ENCODE peak calls at places on chromosomes 7 and 10, in five cellular contexts. T is suprapubic skin, G is lower leg skin, P is esophagus muscularis mucosa, E is adrenal gland. A is an unnamed sample.
A peak's percentile ranks its signal among the peaks of the same experiment; 100 is the strongest.

GRCh38 chr7:101223528-101223927 is 5.6 kb downstream of the ZNHIT1 start:
- DNase-seq in G (no peak), P (no peak), E (no peak), T (no peak), A (no peak)

GRCh38 chr10:72065439-72066025 is 22.8 kb downstream of the SPOCK2 start:
- DNase-seq in E (peak; percentile 93), P (no peak), G (no peak), T (no peak), A (no peak)

GRCh38 chr10:86967481-86967941 is 771 bp upstream of the ADIRF start:
- DNase-seq in P (peak; percentile 70), T (peak; percentile 69), G (peak; percentile 45), E (no peak), A (no peak)

GRCh38 chr10:71143610-71144009 is 68.8 kb upstream of the UNC5B start:
- DNase-seq in P (no peak), T (no peak), G (no peak), E (no peak), A (no peak)

GRCh38 chr10:70954373-70954772 is 66.0 kb upstream of the PCBD1 start:
- DNase-seq in G (no peak), T (no peak), P (no peak), E (no peak), A (no peak)

GRCh38 chr10:112985701-112986510 is 35.9 kb downstream of the TCF7L2 start:
- DNase-seq in P (no peak), E (no peak), G (no peak), T (no peak), A (no peak)

GRCh38 chr7:99407849-99408346 is 499 bp downstream of the PDAP1 start:
- DNase-seq in G (peak; percentile 58), E (peak; percentile 83), P (no peak), T (peak; percentile 88), A (no peak)

GRCh38 chr7:98727146-98727709 is 110.1 kb downstream of the NPTX2 start:
- DNase-seq in P (no peak), E (no peak), T (no peak), G (no peak), A (no peak)

GRCh38 chr10:114406455-114406854 is 2.2 kb upstream of the AFAP1L2 start:
- DNase-seq in P (no peak), G (no peak), T (no peak), E (no peak), A (no peak)

GRCh38 chr10:130189466-130190064 is 53.4 kb downstream of the GLRX3 start:
- DNase-seq in E (no peak), G (no peak), T (no peak), P (no peak), A (no peak)

GRCh38 chr7:32609463-32609862 is 114.2 kb downstream of the AVL9 start:
- DNase-seq in T (no peak), G (no peak), P (no peak), E (no peak), A (no peak)

GRCh38 chr7:52656098-52656497 is 379.3 kb upstream of the POM121L12 start:
- DNase-seq in G (no peak), T (no peak), E (no peak), P (no peak), A (no peak)

GRCh38 chr7:100019908-100020307 is 4.5 kb downstream of the ZKSCAN1 start:
- DNase-seq in G (no peak), E (no peak), T (no peak), P (no peak), A (no peak)

GRCh38 chr10:83991986-83992753 is 147.1 kb upstream of the GHITM start:
- DNase-seq in T (no peak), P (no peak), G (no peak), E (peak; percentile 25), A (no peak)

GRCh38 chr7:469591-469961 is 50.1 kb downstream of the PDGFA start:
- DNase-seq in E (no peak), T (peak; percentile 39), P (no peak), G (no peak), A (no peak)

GRCh38 chr7:104017001-104017400 is 27.5 kb upstream of the RELN start:
- DNase-seq in T (no peak), G (no peak), E (no peak), P (no peak), A (no peak)

GRCh38 chr7:10802526-10802925 is 171.1 kb upstream of the PHF14 start:
- DNase-seq in T (no peak), P (no peak), G (no peak), E (no peak), A (no peak)

GRCh38 chr10:14774214-14774580 is 500 bp downstream of the FAM107B start:
- DNase-seq in G (no peak), P (no peak), E (no peak), T (no peak), A (no peak)

GRCh38 chr10:47311900-47312662 is 10.2 kb upstream of the GDF2 start:
- DNase-seq in P (peak; percentile 93), G (peak; percentile 76), E (peak; percentile 89), T (peak; percentile 90), A (peak; percentile 75)

GRCh38 chr10:101588879-101589278 is 758 bp downstream of the DPCD start:
- DNase-seq in P (no peak), G (no peak), E (peak; percentile 59), T (no peak), A (no peak)

GRCh38 chr7:64313740-64314491 is at the start of gene ZNF736:
- DNase-seq in P (peak; percentile 98), T (peak; percentile 95), E (peak; percentile 94), G (peak; percentile 94), A (peak; percentile 65)

GRCh38 chr7:20310963-20311742 is 19.5 kb upstream of the ITGB8 start:
- DNase-seq in E (no peak), P (no peak), G (no peak), T (no peak), A (no peak)

GRCh38 chr10:35307297-35307696 is 29.0 kb upstream of the CCNY start:
- DNase-seq in E (no peak), P (no peak), T (no peak), G (no peak), A (no peak)

GRCh38 chr10:122267849-122268737 is 3.0 kb upstream of the BTBD16 start:
- DNase-seq in T (peak; percentile 52), G (no peak), E (peak; percentile 45), P (no peak), A (peak; percentile 76)

GRCh38 chr10:33291053-33291592 is 43.3 kb downstream of the NRP1 start:
- DNase-seq in T (no peak), G (no peak), P (no peak), E (no peak), A (no peak)

GRCh38 chr7:69827140-69827919 is 229.1 kb downstream of the AUTS2 start:
- DNase-seq in P (no peak), G (no peak), E (no peak), T (no peak), A (no peak)

GRCh38 chr10:56605043-56605442 is 244.0 kb upstream of the ZWINT start:
- DNase-seq in P (no peak), E (no peak), G (no peak), T (no peak), A (no peak)

GRCh38 chr10:129108378-129108777 is 358.7 kb upstream of the MGMT start:
- DNase-seq in G (no peak), P (no peak), T (no peak), E (no peak), A (no peak)

GRCh38 chr7:142231716-142232115 is 26.1 kb downstream of the PRSS58 start:
- DNase-seq in P (no peak), G (no peak), T (no peak), E (no peak), A (no peak)

GRCh38 chr10:11180228-11180627 is 162.6 kb downstream of the CELF2 start:
- DNase-seq in P (no peak), T (no peak), E (peak; percentile 53), G (no peak), A (no peak)

GRCh38 chr7:155192961-155193640 is 104.6 kb upstream of the INSIG1 start:
- DNase-seq in G (no peak), P (no peak), T (peak; percentile 30), E (no peak), A (no peak)

GRCh38 chr7:132135986-132136385 is 440.3 kb downstream of the PLXNA4 start:
- DNase-seq in G (no peak), T (no peak), E (no peak), P (no peak), A (no peak)

GRCh38 chr10:49207936-49208482 is 19.8 kb upstream of the TMEM273 start:
- DNase-seq in G (no peak), T (no peak), E (no peak), P (no peak), A (no peak)

GRCh38 chr10:93445097-93445960 is 36.8 kb downstream of the MYOF start:
- DNase-seq in P (peak; percentile 98), T (peak; percentile 95), E (peak; percentile 90), G (peak; percentile 85), A (no peak)
- TF ChIP-seq POLR2A in P (peak; percentile 37), T (no peak), E (no peak), G (no peak), A (no peak)

DNA sequence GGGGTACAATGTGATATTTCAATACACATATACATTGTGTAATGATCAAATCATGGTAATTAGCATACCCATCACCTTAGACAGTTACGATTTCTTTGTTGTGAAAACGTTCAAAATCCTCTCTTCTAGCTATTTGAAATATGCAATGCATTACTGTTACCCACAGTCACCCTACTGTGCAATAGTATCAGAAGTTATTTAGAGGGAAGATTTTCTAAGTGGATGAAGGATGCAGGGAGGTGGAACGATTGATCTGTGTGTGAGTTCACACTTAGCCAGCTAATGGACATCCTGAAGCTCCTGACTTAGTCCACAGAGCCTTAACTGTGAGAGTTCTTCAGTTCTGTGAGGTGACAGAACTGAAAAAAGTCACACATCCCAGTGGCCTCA is 97.2 kb upstream of the LAMB4 start:
- DNase-seq in E (no peak), G (no peak), T (no peak), P (no peak), A (no peak)
- TF ChIP-seq POLR2A in E (no peak), G (no peak), T (no peak), P (no peak), A (no peak)

GRCh38 chr7:95584752-95585425 is 11.4 kb downstream of the PDK4 start:
- DNase-seq in P (no peak), T (no peak), E (no peak), G (no peak), A (no peak)
- TF ChIP-seq POLR2A in P (no peak), T (no peak), E (peak; percentile 58), G (no peak), A (no peak)

DNA sequence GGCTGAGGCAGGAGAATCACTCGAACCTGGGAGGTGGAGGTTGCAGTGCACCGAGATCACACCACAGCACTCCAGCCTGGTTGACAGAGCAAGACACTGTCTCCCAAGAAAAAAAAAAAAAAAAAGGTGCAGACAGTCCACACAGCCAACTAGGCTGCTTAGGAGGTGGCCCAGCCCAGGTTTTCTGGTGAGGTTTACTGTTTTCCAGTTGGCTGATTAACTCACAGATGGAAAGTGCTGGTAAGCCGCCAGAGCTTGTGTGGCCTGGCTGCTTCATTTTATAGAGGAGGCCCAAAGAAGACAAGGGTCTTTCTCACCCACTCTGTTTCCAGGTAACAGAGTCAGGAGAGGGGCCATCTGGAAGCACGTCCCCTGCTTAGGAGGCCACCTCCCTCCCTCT is 6.2 kb downstream of the RHBDD2 start:
- DNase-seq in G (no peak), P (no peak), T (no peak), E (no peak), A (no peak)
- TF ChIP-seq POLR2A in G (no peak), P (no peak), T (no peak), E (no peak), A (no peak)

A was measured in GM12891.